ENCODE peak calls at places on chromosomes 16 and 17, in six cellular contexts. Z, U, R, H, Y and P are unnamed samples.

GRCh38 chr16:86509759-86510464 is 415 bp upstream of the FOXF1 start:
- DNase-seq in Z (peak; percentile 58), U (peak; percentile 76), R (peak; percentile 71), H (no peak), Y (peak; percentile 80), P (no peak)

GRCh38 chr16:31118223-31119155 is 1.0 kb downstream of the KAT8 start:
- DNase-seq in Z (no peak), U (peak; percentile 68), R (no peak), H (no peak), Y (no peak), P (no peak)

GRCh38 chr17:33234930-33235685 is 58.0 kb downstream of the ASIC2 start:
- DNase-seq in Z (peak; percentile 36), U (peak; percentile 88), R (no peak), H (no peak), Y (no peak), P (peak; percentile 27)

GRCh38 chr17:56165017-56165720 is 11.9 kb downstream of the ANKFN1 start:
- DNase-seq in Z (no peak), U (no peak), R (no peak), H (no peak), Y (no peak), P (no peak)

GRCh38 chr17:18362509-18363020 is 785 bp downstream of the SHMT1 start:
- DNase-seq in Z (peak; percentile 63), U (peak; percentile 57), R (peak; percentile 55), H (no peak), Y (peak; percentile 50), P (no peak)

GRCh38 chr16:85870159-85870558 is 28.8 kb upstream of the IRF8 start:
- DNase-seq in Z (no peak), U (peak; percentile 5), R (no peak), H (no peak), Y (peak; percentile 61), P (no peak)

GRCh38 chr16:75306102-75306762 is 54.8 kb upstream of the BCAR1 start:
- DNase-seq in Z (no peak), U (no peak), R (no peak), H (no peak), Y (no peak), P (no peak)

GRCh38 chr16:30902070-30902972 is 5.9 kb downstream of the CTF1 start:
- DNase-seq in Z (peak; percentile 77), U (peak; percentile 79), R (peak; percentile 92), H (peak; percentile 38), Y (peak; percentile 71), P (peak; percentile 42)

GRCh38 chr16:72847187-72848044 is 200.5 kb downstream of the ZFHX3 start:
- DNase-seq in Z (no peak), U (peak; percentile 53), R (peak; percentile 66), H (no peak), Y (peak; percentile 73), P (no peak)

GRCh38 chr16:2485811-2486507 is 11.0 kb downstream of the TBC1D24 start:
- DNase-seq in Z (no peak), U (no peak), R (no peak), H (no peak), Y (no peak), P (no peak)

GRCh38 chr17:75740215-75740614 is 19.0 kb downstream of the ITGB4 start:
- DNase-seq in Z (no peak), U (no peak), R (no peak), H (no peak), Y (no peak), P (no peak)

GRCh38 chr17:75742337-75742736 is 21.1 kb downstream of the ITGB4 start:
- DNase-seq in Z (no peak), U (no peak), R (no peak), H (no peak), Y (no peak), P (no peak)

GRCh38 chr17:75739801-75740200 is 18.5 kb downstream of the ITGB4 start:
- DNase-seq in Z (no peak), U (no peak), R (no peak), H (no peak), Y (no peak), P (no peak)

GRCh38 chr17:75739174-75739573 is 17.9 kb downstream of the ITGB4 start:
- DNase-seq in Z (no peak), U (no peak), R (no peak), H (no peak), Y (no peak), P (no peak)

DNA sequence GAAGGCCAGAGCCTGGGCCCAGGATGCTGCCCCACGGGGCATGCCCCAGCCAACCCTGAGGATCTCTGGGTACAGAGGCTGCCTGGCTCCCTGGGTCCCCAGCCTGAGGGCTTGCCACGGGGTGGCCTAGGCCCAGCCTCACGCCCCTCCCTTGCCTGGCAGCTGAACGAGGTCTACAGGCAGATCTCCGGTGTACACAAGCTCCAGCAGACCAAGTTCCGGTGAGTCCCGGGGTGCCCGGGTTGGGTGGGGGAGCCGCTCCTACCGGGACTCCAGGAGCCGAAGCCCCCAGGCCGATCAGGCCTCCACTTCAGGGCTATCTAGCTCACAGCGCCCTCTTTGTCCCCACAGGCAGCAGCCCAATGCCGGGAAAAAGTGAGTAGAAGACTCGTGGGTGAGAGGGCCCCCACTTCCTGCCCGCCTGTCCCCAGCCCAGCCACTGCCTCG is 19.4 kb downstream of the ITGB4 start:
- DNase-seq in Z (no peak), U (no peak), R (no peak), H (no peak), Y (no peak), P (no peak)
- H3K4me3 ChIP-seq in Z (no peak overlapping the region), U (no peak overlapping the region), R (no peak overlapping the region), H (no peak overlapping the region), Y (no peak overlapping the region), P (no peak overlapping the region)

GRCh38 chr17:77497578-77497934 is 356.8 kb downstream of the SEC14L1 start:
- DNase-seq in Z (peak; percentile 15), U (no peak), R (no peak), H (no peak), Y (no peak), P (no peak)
- H3K27ac ChIP-seq in Z (no peak overlapping the region), U (no peak overlapping the region), R (no peak overlapping the region), H (no peak overlapping the region), Y (no peak overlapping the region), P (no peak overlapping the region)

DNA sequence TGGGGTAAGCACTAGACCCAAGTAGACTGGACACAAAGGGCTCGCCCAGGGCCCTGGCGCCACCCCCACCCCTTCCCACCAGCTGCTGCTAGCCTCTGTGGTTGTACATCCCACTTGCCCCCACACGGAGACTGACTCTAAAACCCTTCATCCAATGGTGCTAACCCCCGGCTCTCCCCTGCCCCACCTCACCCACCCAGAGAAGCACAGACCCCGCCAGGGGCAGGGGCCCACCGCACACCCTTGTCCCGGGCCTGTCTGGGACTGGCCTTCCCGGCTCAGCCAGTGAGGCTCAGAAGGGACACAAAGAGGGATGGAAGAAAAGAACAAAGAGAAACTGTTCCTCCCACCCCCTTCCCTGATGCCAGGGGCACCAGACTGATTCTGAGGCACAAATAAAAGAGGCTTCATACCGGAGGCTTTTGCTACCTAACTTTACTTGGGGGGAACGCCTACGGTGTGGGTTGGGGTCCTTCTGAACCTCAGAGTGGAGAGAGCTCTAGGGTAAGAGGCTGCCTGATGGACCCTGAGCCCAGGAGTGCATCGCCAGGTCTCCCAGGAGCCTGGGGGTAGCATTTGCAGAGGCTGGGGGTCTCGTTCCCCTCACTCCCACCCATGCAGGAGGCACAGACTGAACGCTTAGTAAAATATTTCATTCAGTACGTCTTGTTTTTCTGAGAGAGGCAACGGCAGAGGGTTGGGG is 8.2 kb downstream of the CORO6 start:
- DNase-seq in Z (no peak), U (no peak), R (peak; percentile 62), H (no peak), Y (peak; percentile 16), P (no peak)
- H3K4me3 ChIP-seq in Z (no peak overlapping the region), U (no peak overlapping the region), R (no peak overlapping the region), H (peak overlapping the region; percentile 72), Y (peak overlapping the region; percentile 67), P (peak overlapping the region; percentile 82)

DNA sequence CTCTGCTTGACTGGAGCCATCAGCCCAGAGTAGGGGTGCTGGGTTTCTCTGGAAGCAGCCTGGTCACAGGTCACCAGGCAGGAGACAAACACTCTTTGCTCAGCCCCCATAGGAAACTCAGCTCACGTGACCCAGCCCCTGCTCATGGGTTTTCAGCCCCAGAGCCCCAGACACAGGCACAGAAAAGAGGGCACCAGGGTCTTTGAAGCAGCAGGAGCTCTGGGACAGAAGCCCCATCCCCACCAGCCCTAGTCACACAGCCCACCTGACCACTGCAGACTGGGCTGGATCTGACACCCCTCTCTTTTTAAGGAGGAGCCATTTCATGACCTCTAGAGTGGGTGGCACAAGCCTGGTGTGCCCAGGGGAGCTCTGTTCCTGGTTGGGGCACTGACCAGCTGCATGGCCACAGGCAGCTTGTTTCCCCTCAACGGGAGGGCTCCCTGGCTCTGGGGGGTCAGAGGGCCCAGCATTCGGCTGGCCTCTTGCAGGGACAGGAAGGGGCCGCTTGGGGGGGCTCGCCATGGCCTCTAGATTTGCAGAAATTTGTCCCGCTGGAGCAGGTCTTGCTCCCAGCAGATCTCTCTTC is 13.8 kb upstream of the CD79B start:
- DNase-seq in Z (no peak), U (no peak), R (no peak), H (no peak), Y (no peak), P (no peak)
- H3K27ac ChIP-seq in Z (no peak overlapping the region), U (no peak overlapping the region), R (no peak overlapping the region), H (no peak overlapping the region), Y (no peak overlapping the region), P (no peak overlapping the region)

GRCh38 chr17:77458202-77459017 is 317.6 kb downstream of the SEC14L1 start:
- DNase-seq in Z (no peak), U (no peak), R (no peak), H (no peak), Y (no peak), P (peak; percentile 52)
- H3K4me3 ChIP-seq in Z (no peak overlapping the region), U (no peak overlapping the region), R (no peak overlapping the region), H (peak overlapping the region; percentile 95), Y (no peak overlapping the region), P (peak overlapping the region; percentile 99)

GRCh38 chr17:28716740-28717577 is 709 bp downstream of the RAB34 start:
- DNase-seq in Z (no peak), U (peak; percentile 54), R (peak; percentile 78), H (no peak), Y (peak; percentile 66), P (no peak)
- H3K27ac ChIP-seq in Z (peak overlapping the region; percentile 90), U (peak overlapping the region; percentile 90), R (peak overlapping the region; percentile 17), H (no peak overlapping the region), Y (peak overlapping the region; percentile 81), P (no peak overlapping the region)

GRCh38 chr17:49567104-49567521 is 8.6 kb upstream of the NXPH3 start:
- DNase-seq in Z (no peak), U (no peak), R (no peak), H (no peak), Y (no peak), P (no peak)

GRCh38 chr17:49570540-49571242 is 5.0 kb upstream of the NXPH3 start:
- DNase-seq in Z (no peak), U (no peak), R (no peak), H (no peak), Y (no peak), P (no peak)

GRCh38 chr17:49565948-49566491 is 9.7 kb upstream of the NXPH3 start:
- DNase-seq in Z (peak; percentile 76), U (peak; percentile 74), R (no peak), H (no peak), Y (no peak), P (no peak)

GRCh38 chr17:49566668-49567071 is 9.0 kb upstream of the NXPH3 start:
- DNase-seq in Z (no peak), U (no peak), R (no peak), H (no peak), Y (no peak), P (no peak)

GRCh38 chr17:49567871-49568694 is 7.6 kb upstream of the NXPH3 start:
- DNase-seq in Z (peak; percentile 87), U (peak; percentile 85), R (peak; percentile 92), H (peak; percentile 76), Y (peak; percentile 88), P (peak; percentile 69)
- H3K4me3 ChIP-seq in Z (no peak overlapping the region), U (no peak overlapping the region), R (peak overlapping the region; percentile 32), H (peak overlapping the region; percentile 59), Y (peak overlapping the region; percentile 60), P (peak overlapping the region; percentile 25)